ENCODE peak calls at places on chromosome 22, in seven cellular contexts. One of them, this sample, is unnamed.

GRCh38 chr22:29225422-29226090 is 19.9 kb downstream of the EMID1 start:
- DNase-seq in OCI-M1: peak; percentile 5
- DNase-seq in GM23338: no peak
- DNase-seq in caudate nucleus: no peak
- DNase-seq in lung microvascular endothelial cell: peak; percentile 51
- DNase-seq in HT1080: peak; percentile 14
- DNase-seq in HEK293T: no peak
- DNase-seq in this sample: no peak

GRCh38 chr22:37525073-37525745 is 6.0 kb upstream of the CARD10 start:
- DNase-seq in OCI-M1: no peak
- DNase-seq in lung microvascular endothelial cell: peak; percentile 81
- DNase-seq in HEK293T: no peak
- DNase-seq in caudate nucleus: peak; percentile 21
- DNase-seq in GM23338: no peak
- DNase-seq in HT1080: peak; percentile 90
- DNase-seq in this sample: no peak

GRCh38 chr22:46309526-46310085 is 12.9 kb downstream of the GTSE1 start:
- DNase-seq in GM23338: no peak
- DNase-seq in HEK293T: no peak
- DNase-seq in HT1080: no peak
- DNase-seq in OCI-M1: no peak
- DNase-seq in lung microvascular endothelial cell: no peak
- DNase-seq in caudate nucleus: no peak
- DNase-seq in this sample: no peak

GRCh38 chr22:46465793-46466192 is 71.6 kb downstream of the CELSR1 start:
- DNase-seq in HEK293T: no peak
- DNase-seq in OCI-M1: no peak
- DNase-seq in lung microvascular endothelial cell: no peak
- DNase-seq in GM23338: no peak
- DNase-seq in HT1080: no peak
- DNase-seq in caudate nucleus: no peak
- DNase-seq in this sample: no peak

GRCh38 chr22:45317551-45318167 is 7.9 kb downstream of the FAM118A start:
- DNase-seq in HEK293T: peak; percentile 48
- DNase-seq in HT1080: no peak
- DNase-seq in OCI-M1: no peak
- DNase-seq in lung microvascular endothelial cell: peak; percentile 86
- DNase-seq in caudate nucleus: peak; percentile 24
- DNase-seq in GM23338: peak; percentile 68
- DNase-seq in this sample: peak; percentile 42

GRCh38 chr22:35837328-35837727 is 119.7 kb downstream of the APOL5 start:
- DNase-seq in caudate nucleus: no peak
- DNase-seq in lung microvascular endothelial cell: peak; percentile 52
- DNase-seq in HEK293T: no peak
- DNase-seq in GM23338: no peak
- DNase-seq in OCI-M1: no peak
- DNase-seq in HT1080: no peak
- DNase-seq in this sample: no peak

GRCh38 chr22:48153726-48154125 is 1391.3 kb downstream of the TBC1D22A start:
- DNase-seq in HEK293T: no peak
- DNase-seq in OCI-M1: no peak
- DNase-seq in HT1080: no peak
- DNase-seq in caudate nucleus: no peak
- DNase-seq in lung microvascular endothelial cell: no peak
- DNase-seq in GM23338: no peak
- DNase-seq in this sample: no peak

GRCh38 chr22:20783300-20783673 is 9.4 kb downstream of the SERPIND1 start:
- DNase-seq in lung microvascular endothelial cell: no peak
- DNase-seq in HT1080: no peak
- DNase-seq in GM23338: no peak
- DNase-seq in caudate nucleus: no peak
- DNase-seq in HEK293T: no peak
- DNase-seq in OCI-M1: no peak
- DNase-seq in this sample: no peak

GRCh38 chr22:44024288-44024908 is at the start of gene PARVB:
- DNase-seq in OCI-M1: peak; percentile 42
- DNase-seq in HT1080: peak; percentile 20
- DNase-seq in HEK293T: peak; percentile 44
- DNase-seq in GM23338: peak; percentile 42
- DNase-seq in lung microvascular endothelial cell: peak; percentile 32
- DNase-seq in caudate nucleus: peak; percentile 14
- DNase-seq in this sample: no peak

GRCh38 chr22:20585640-20586402 is 78.4 kb downstream of the MED15 start:
- DNase-seq in OCI-M1: no peak
- DNase-seq in caudate nucleus: no peak
- DNase-seq in lung microvascular endothelial cell: no peak
- DNase-seq in GM23338: no peak
- DNase-seq in HEK293T: no peak
- DNase-seq in HT1080: no peak
- DNase-seq in this sample: no peak

GRCh38 chr22:22035203-22035602 is 52.6 kb upstream of the TOP3B start:
- DNase-seq in OCI-M1: no peak
- DNase-seq in lung microvascular endothelial cell: no peak
- DNase-seq in caudate nucleus: no peak
- DNase-seq in GM23338: no peak
- DNase-seq in HEK293T: no peak
- DNase-seq in HT1080: no peak
- DNase-seq in this sample: no peak

GRCh38 chr22:25955323-25955722 is 213.3 kb downstream of the MYO18B start:
- DNase-seq in HEK293T: no peak
- DNase-seq in caudate nucleus: no peak
- DNase-seq in OCI-M1: no peak
- DNase-seq in GM23338: peak; percentile 26
- DNase-seq in lung microvascular endothelial cell: no peak
- DNase-seq in HT1080: no peak
- DNase-seq in this sample: no peak

GRCh38 chr22:49350441-49351121 is 477.1 kb downstream of the BRD1 start:
- DNase-seq in caudate nucleus: no peak
- DNase-seq in HEK293T: no peak
- DNase-seq in OCI-M1: no peak
- DNase-seq in lung microvascular endothelial cell: no peak
- DNase-seq in HT1080: no peak
- DNase-seq in GM23338: no peak
- DNase-seq in this sample: no peak

GRCh38 chr22:49197500-49197899 is 630.2 kb downstream of the BRD1 start:
- DNase-seq in HEK293T: no peak
- DNase-seq in HT1080: no peak
- DNase-seq in lung microvascular endothelial cell: no peak
- DNase-seq in OCI-M1: no peak
- DNase-seq in GM23338: no peak
- DNase-seq in caudate nucleus: peak; percentile 12
- DNase-seq in this sample: no peak

GRCh38 chr22:40107244-40107643 is 70.5 kb upstream of the TNRC6B start:
- DNase-seq in HT1080: no peak
- DNase-seq in HEK293T: no peak
- DNase-seq in GM23338: no peak
- DNase-seq in OCI-M1: peak; percentile 78
- DNase-seq in caudate nucleus: no peak
- DNase-seq in lung microvascular endothelial cell: peak; percentile 3
- DNase-seq in this sample: no peak

GRCh38 chr22:19884954-19885751 is 30.5 kb upstream of the GNB1L start:
- DNase-seq in lung microvascular endothelial cell: no peak
- DNase-seq in OCI-M1: no peak
- DNase-seq in HT1080: no peak
- DNase-seq in HEK293T: no peak
- DNase-seq in caudate nucleus: no peak
- DNase-seq in GM23338: no peak
- DNase-seq in this sample: no peak

GRCh38 chr22:35380013-35380412 is 883 bp upstream of the HMOX1 start:
- DNase-seq in HEK293T: no peak
- DNase-seq in HT1080: no peak
- DNase-seq in lung microvascular endothelial cell: peak; percentile 52
- DNase-seq in OCI-M1: no peak
- DNase-seq in GM23338: no peak
- DNase-seq in caudate nucleus: no peak
- DNase-seq in this sample: no peak

GRCh38 chr22:49815641-49816071 is 12.0 kb downstream of the BRD1 start:
- DNase-seq in lung microvascular endothelial cell: no peak
- DNase-seq in GM23338: no peak
- DNase-seq in caudate nucleus: no peak
- DNase-seq in HEK293T: no peak
- DNase-seq in OCI-M1: no peak
- DNase-seq in HT1080: no peak
- DNase-seq in this sample: no peak

GRCh38 chr22:47014636-47014930 is 252.1 kb downstream of the TBC1D22A start:
- DNase-seq in lung microvascular endothelial cell: no peak
- DNase-seq in HEK293T: no peak
- DNase-seq in HT1080: no peak
- DNase-seq in GM23338: no peak
- DNase-seq in OCI-M1: no peak
- DNase-seq in caudate nucleus: no peak
- DNase-seq in this sample: no peak

GRCh38 chr22:44088976-44089570 is 65.0 kb downstream of the PARVB start:
- DNase-seq in GM23338: no peak
- DNase-seq in caudate nucleus: peak; percentile 34
- DNase-seq in lung microvascular endothelial cell: peak; percentile 23
- DNase-seq in OCI-M1: no peak
- DNase-seq in HT1080: no peak
- DNase-seq in HEK293T: no peak
- DNase-seq in this sample: no peak

GRCh38 chr22:36144886-36145541 is 15.5 kb downstream of the APOL3 start:
- DNase-seq in GM23338: peak; percentile 84
- DNase-seq in lung microvascular endothelial cell: peak; percentile 84
- DNase-seq in caudate nucleus: peak; percentile 46
- DNase-seq in HEK293T: peak; percentile 60
- DNase-seq in HT1080: peak; percentile 73
- DNase-seq in OCI-M1: peak; percentile 78
- DNase-seq in this sample: peak; percentile 42

GRCh38 chr22:19801340-19802000 is 40.9 kb downstream of the TBX1 start:
- DNase-seq in HEK293T: no peak
- DNase-seq in HT1080: no peak
- DNase-seq in OCI-M1: no peak
- DNase-seq in caudate nucleus: no peak
- DNase-seq in lung microvascular endothelial cell: no peak
- DNase-seq in GM23338: no peak
- DNase-seq in this sample: no peak

GRCh38 chr22:39414377-39414776 is 14.8 kb downstream of the TAB1 start:
- DNase-seq in caudate nucleus: no peak
- DNase-seq in lung microvascular endothelial cell: no peak
- DNase-seq in HT1080: no peak
- DNase-seq in HEK293T: no peak
- DNase-seq in GM23338: no peak
- DNase-seq in OCI-M1: no peak
- DNase-seq in this sample: no peak

GRCh38 chr22:37113757-37114156 is 4.2 kb upstream of the TMPRSS6 start:
- DNase-seq in OCI-M1: no peak
- DNase-seq in GM23338: no peak
- DNase-seq in caudate nucleus: no peak
- DNase-seq in lung microvascular endothelial cell: no peak
- DNase-seq in HEK293T: no peak
- DNase-seq in HT1080: no peak
- DNase-seq in this sample: no peak

GRCh38 chr22:44583076-44583760 is 85.2 kb upstream of the RTL6 start:
- DNase-seq in HT1080: no peak
- DNase-seq in GM23338: no peak
- DNase-seq in HEK293T: no peak
- DNase-seq in OCI-M1: no peak
- DNase-seq in caudate nucleus: no peak
- DNase-seq in lung microvascular endothelial cell: peak; percentile 43
- DNase-seq in this sample: no peak